ENCODE peak calls at places on chromosomes 4 and X, in nine cellular contexts. P is OCI-LY7, H is tibial artery, J is ovary, U is IMR-90, Y is coronary artery, M is cardiac muscle cell, I is SJSA1, V is suprapubic skin. R is an unnamed sample.

GRCh38 chrX:31606796-31607195 is 535.0 kb upstream of the FTHL17 start:
- DNase-seq in P (no peak), H (no peak), J (no peak), U (no peak), Y (no peak), M (no peak), I (no peak), V (no peak), R (no peak)

GRCh38 chr4:173527103-173527876 is 2.7 kb downstream of the HAND2 start:
- DNase-seq in P (no peak), H (no peak), J (no peak), U (no peak), Y (no peak), M (peak; percentile 55), I (no peak), V (no peak), R (no peak)

GRCh38 chr4:33746979-33747378 is 2497.3 kb downstream of the ARAP2 start:
- DNase-seq in P (no peak), H (no peak), J (no peak), U (peak; percentile 6), Y (no peak), M (no peak), I (no peak), V (no peak), R (no peak)

GRCh38 chrX:43813898-43814297 is 68.4 kb downstream of the MAOB start:
- DNase-seq in P (no peak), H (no peak), J (peak; percentile 22), U (no peak), Y (no peak), M (peak; percentile 30), I (no peak), V (no peak), R (no peak)

GRCh38 chrX:114201622-114202021 is 382.3 kb upstream of the HTR2C start:
- DNase-seq in P (no peak), H (no peak), J (no peak), U (no peak), Y (no peak), M (no peak), I (no peak), V (no peak), R (no peak)

GRCh38 chrX:57772637-57773036 is 92.6 kb upstream of the NLRP2B start:
- DNase-seq in P (no peak), H (no peak), J (no peak), U (no peak), Y (no peak), M (no peak), I (no peak), V (no peak), R (no peak)

GRCh38 chr4:75497133-75497532 is 17.1 kb downstream of the RCHY1 start:
- DNase-seq in P (no peak), H (no peak), J (no peak), U (peak; percentile 59), Y (no peak), M (no peak), I (no peak), V (no peak), R (no peak)

GRCh38 chr4:172521171-172521570 is 647.4 kb upstream of the GALNT7 start:
- DNase-seq in P (no peak), H (no peak), J (no peak), U (no peak), Y (no peak), M (no peak), I (no peak), V (no peak), R (no peak)

GRCh38 chrX:106897259-106897658 is 5.9 kb downstream of the RIPPLY1 start:
- DNase-seq in P (no peak), H (no peak), J (no peak), U (peak; percentile 63), Y (no peak), M (no peak), I (no peak), V (no peak), R (no peak)

GRCh38 chr4:1192493-1193205 is 20.3 kb upstream of the SPON2 start:
- DNase-seq in P (no peak), H (peak; percentile 28), J (peak; percentile 30), U (no peak), Y (peak; percentile 75), M (no peak), I (no peak), V (peak; percentile 73), R (peak; percentile 69)

GRCh38 chr4:111400736-111401135 is 744.5 kb upstream of the FAM241A start:
- DNase-seq in P (no peak), H (no peak), J (no peak), U (peak; percentile 81), Y (no peak), M (peak; percentile 83), I (peak; percentile 31), V (no peak), R (no peak)

GRCh38 chr4:139641218-139641617 is 24.4 kb upstream of the MGST2 start:
- DNase-seq in P (no peak), H (no peak), J (no peak), U (peak; percentile 71), Y (no peak), M (no peak), I (no peak), V (no peak), R (no peak)

GRCh38 chrX:101655540-101655939 is 4.1 kb downstream of the ARMCX2 start:
- DNase-seq in P (no peak), H (no peak), J (no peak), U (no peak), Y (no peak), M (no peak), I (no peak), V (no peak), R (no peak)

GRCh38 chrX:101656817-101657216 is 2.8 kb downstream of the ARMCX2 start:
- DNase-seq in P (no peak), H (no peak), J (no peak), U (no peak), Y (no peak), M (no peak), I (no peak), V (no peak), R (no peak)

GRCh38 chrX:101658661-101659477 is 781 bp downstream of the ARMCX2 start:
- DNase-seq in P (no peak), H (peak; percentile 79), J (peak; percentile 76), U (peak; percentile 40), Y (no peak), M (peak; percentile 64), I (peak; percentile 33), V (peak; percentile 80), R (peak; percentile 55)

GRCh38 chrX:101657495-101657894 is 2.2 kb downstream of the ARMCX2 start:
- DNase-seq in P (no peak), H (no peak), J (no peak), U (no peak), Y (no peak), M (no peak), I (no peak), V (no peak), R (no peak)

GRCh38 chrX:101659601-101660063 is at the start of gene ARMCX2:
- DNase-seq in P (no peak), H (peak; percentile 37), J (peak; percentile 80), U (peak; percentile 69), Y (no peak), M (peak; percentile 66), I (no peak), V (no peak), R (no peak)
- H3K27ac ChIP-seq in P (no peak within 1 kb of the TSS), H (peak within 1 kb of the TSS; percentile 84), J (peak within 1 kb of the TSS; percentile 80), U (peak within 1 kb of the TSS; percentile 82), Y (peak within 1 kb of the TSS; percentile 66), M (no peak within 1 kb of the TSS), I (no peak within 1 kb of the TSS), V (peak within 1 kb of the TSS; percentile 41), R (peak within 1 kb of the TSS; percentile 18)

GRCh38 chr4:38322709-38323108 is 341.3 kb upstream of the KLF3 start:
- DNase-seq in P (no peak), H (no peak), J (peak; percentile 59), U (peak; percentile 87), Y (no peak), M (no peak), I (peak; percentile 14), V (no peak), R (peak; percentile 30)

GRCh38 chr4:38319456-38320348 is 344.3 kb upstream of the KLF3 start:
- DNase-seq in P (peak; percentile 70), H (peak; percentile 97), J (peak; percentile 98), U (peak; percentile 82), Y (peak; percentile 98), M (peak; percentile 86), I (peak; percentile 84), V (peak; percentile 97), R (peak; percentile 95)

GRCh38 chr4:38320349-38320707 is 343.7 kb upstream of the KLF3 start:
- DNase-seq in P (no peak), H (no peak), J (no peak), U (no peak), Y (no peak), M (no peak), I (no peak), V (no peak), R (no peak)

GRCh38 chr4:38318737-38319455 is 345.1 kb upstream of the KLF3 start:
- DNase-seq in P (peak; percentile 43), H (peak; percentile 92), J (peak; percentile 87), U (peak; percentile 95), Y (peak; percentile 95), M (peak; percentile 89), I (peak; percentile 91), V (peak; percentile 95), R (peak; percentile 94)

GRCh38 chr4:38320833-38321232 is 343.2 kb upstream of the KLF3 start:
- DNase-seq in P (no peak), H (no peak), J (no peak), U (no peak), Y (no peak), M (no peak), I (no peak), V (no peak), R (no peak)
- H3K27ac ChIP-seq in P (no peak overlapping the region), H (no peak overlapping the region), J (no peak overlapping the region), U (no peak overlapping the region), Y (no peak overlapping the region), M (no peak overlapping the region), I (no peak overlapping the region), V (no peak overlapping the region), R (no peak overlapping the region)

DNA sequence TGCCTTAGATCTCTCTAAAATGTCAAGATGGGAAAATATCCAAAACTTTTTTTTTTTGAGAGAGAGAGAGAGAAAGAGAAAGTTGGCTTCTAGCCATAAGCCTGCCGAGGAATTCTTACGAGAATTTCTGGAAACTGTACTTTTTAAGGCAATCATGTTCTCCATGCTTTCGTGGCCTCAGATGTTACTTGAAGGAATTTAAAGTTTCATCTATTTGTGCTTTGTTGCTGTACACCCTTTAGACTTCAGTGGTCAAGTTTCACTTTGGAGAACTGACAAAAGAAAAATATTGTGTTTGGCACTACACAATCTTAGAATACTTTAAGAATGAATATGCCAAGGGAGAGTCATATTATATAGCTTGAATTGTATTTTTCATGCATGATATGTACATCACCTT is 53.9 kb downstream of the FAT4 start:
- DNase-seq in P (no peak), H (no peak), J (no peak), U (peak; percentile 84), Y (no peak), M (no peak), I (peak; percentile 67), V (no peak), R (no peak)
- H3K27ac ChIP-seq in P (no peak overlapping the region), H (peak overlapping the region; percentile 68), J (no peak overlapping the region), U (peak overlapping the region; percentile 88), Y (peak overlapping the region; percentile 44), M (no peak overlapping the region), I (peak overlapping the region; percentile 77), V (no peak overlapping the region), R (peak overlapping the region; percentile 65)

DNA sequence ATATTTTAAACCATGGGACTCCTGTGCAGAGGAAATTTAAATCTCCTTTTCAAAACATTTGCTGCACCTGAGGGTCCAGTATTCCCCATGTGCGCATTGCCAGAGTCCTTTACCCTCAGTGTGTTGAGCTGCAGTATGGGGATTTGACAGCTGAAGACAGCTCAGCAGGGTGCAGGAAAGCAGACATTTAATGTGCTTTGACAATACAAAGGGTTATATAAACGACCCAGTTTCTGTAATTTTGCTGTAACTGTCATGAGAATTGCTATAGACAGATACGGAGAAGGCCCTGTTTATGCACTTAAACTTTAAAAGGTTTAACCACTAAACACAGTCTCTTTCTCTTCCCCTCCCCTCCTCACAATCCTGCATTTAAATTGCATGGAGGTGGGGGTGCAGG is 393.4 kb downstream of the MID1IP1 start:
- DNase-seq in P (no peak), H (no peak), J (no peak), U (no peak), Y (no peak), M (no peak), I (no peak), V (no peak), R (no peak)
- H3K27ac ChIP-seq in P (no peak overlapping the region), H (no peak overlapping the region), J (no peak overlapping the region), U (no peak overlapping the region), Y (no peak overlapping the region), M (no peak overlapping the region), I (no peak overlapping the region), V (no peak overlapping the region), R (no peak overlapping the region)

R was measured in right lobe of liver.